ENCODE peak calls at places on chromosome 2, in four cellular contexts. G is HFF-Myc, R is HT-29, E is tibial nerve. P is an unnamed sample.

GRCh38 chr2:54060000-54060399 is 55.4 kb upstream of the ACYP2 start:
- DNase-seq in G (no peak), R (no peak), E (no peak), P (no peak)

GRCh38 chr2:128169094-128169493 is 78.1 kb downstream of the UGGT1 start:
- DNase-seq in G (no peak), R (no peak), E (no peak), P (no peak)

GRCh38 chr2:220779918-220780317 is 792.2 kb downstream of the EPHA4 start:
- DNase-seq in G (peak), R (no peak), E (no peak), P (no peak)

GRCh38 chr2:181273986-181274385 is 183.2 kb upstream of the ITGA4 start:
- DNase-seq in G (no peak), R (no peak), E (no peak), P (no peak)

GRCh38 chr2:53463771-53464726 is 303.6 kb upstream of the CHAC2 start:
- DNase-seq in G (no peak), R (no peak), E (no peak), P (no peak)

GRCh38 chr2:205776139-205776538 is 93.8 kb downstream of the NRP2 start:
- DNase-seq in G (no peak), R (peak), E (no peak), P (peak)

GRCh38 chr2:30272286-30272685 is 41.0 kb downstream of the LBH start:
- DNase-seq in G (no peak), R (no peak), E (no peak), P (no peak)

GRCh38 chr2:231452799-231453508 is 11.3 kb downstream of the NCL start:
- DNase-seq in G (no peak), R (peak), E (no peak), P (peak)

GRCh38 chr2:205574041-205574440 is 108.3 kb upstream of the NRP2 start:
- DNase-seq in G (no peak), R (no peak), E (no peak), P (no peak)

P was measured in H9.